ENCODE peak calls at places on chromosome 22, in seven cellular contexts. W, N, A, J, K, P and X are unnamed samples.

GRCh38 chr22:21865041-21865440 is 2.4 kb downstream of the MAPK1 start:
- DNase-seq in W (no peak), N (peak), A (peak), J (peak), K (no peak), P (no peak), X (peak)

GRCh38 chr22:46355369-46355995 is 20.0 kb downstream of the TRMU start:
- DNase-seq in W (peak), N (peak), A (peak), J (no peak), K (peak), P (peak), X (no peak)

GRCh38 chr22:50247748-50248147 is 2.9 kb upstream of the TUBGCP6 start:
- DNase-seq in W (peak), N (no peak), A (no peak), J (no peak), K (peak), P (peak), X (no peak)

GRCh38 chr22:28977050-28977449 is 84.6 kb downstream of the C22orf31 start:
- DNase-seq in W (no peak), N (no peak), A (no peak), J (no peak), K (no peak), P (no peak), X (no peak)

GRCh38 chr22:19704355-19705015 is 9.8 kb upstream of the SEPTIN5 start:
- DNase-seq in W (no peak), N (no peak), A (no peak), J (no peak), K (no peak), P (no peak), X (no peak)

GRCh38 chr22:25987948-25988347 is 181.3 kb upstream of the SEZ6L start:
- DNase-seq in W (peak), N (peak), A (no peak), J (no peak), K (peak), P (no peak), X (no peak)

GRCh38 chr22:41535244-41535643 is 9.0 kb downstream of the POLR3H start:
- DNase-seq in W (no peak), N (no peak), A (no peak), J (no peak), K (no peak), P (no peak), X (no peak)

GRCh38 chr22:24434472-24435322 is 7.3 kb downstream of the ADORA2A start:
- DNase-seq in W (peak), N (peak), A (no peak), J (no peak), K (peak), P (peak), X (no peak)

GRCh38 chr22:46622081-46622521 is 1.9 kb downstream of the GRAMD4 start:
- DNase-seq in W (no peak), N (peak), A (no peak), J (no peak), K (no peak), P (no peak), X (no peak)

GRCh38 chr22:30802202-30803166 is 107.8 kb downstream of the OSBP2 start:
- DNase-seq in W (no peak), N (peak), A (peak), J (peak), K (peak), P (peak), X (peak)

GRCh38 chr22:38705235-38706100 is at the start of gene GTPBP1:
- DNase-seq in W (peak), N (peak), A (peak), J (peak), K (peak), P (peak), X (peak)
- TF ChIP-seq CTCF in W (no peak), N (no peak), A (no peak), J (peak), K (no peak), P (peak), X (no peak)

DNA sequence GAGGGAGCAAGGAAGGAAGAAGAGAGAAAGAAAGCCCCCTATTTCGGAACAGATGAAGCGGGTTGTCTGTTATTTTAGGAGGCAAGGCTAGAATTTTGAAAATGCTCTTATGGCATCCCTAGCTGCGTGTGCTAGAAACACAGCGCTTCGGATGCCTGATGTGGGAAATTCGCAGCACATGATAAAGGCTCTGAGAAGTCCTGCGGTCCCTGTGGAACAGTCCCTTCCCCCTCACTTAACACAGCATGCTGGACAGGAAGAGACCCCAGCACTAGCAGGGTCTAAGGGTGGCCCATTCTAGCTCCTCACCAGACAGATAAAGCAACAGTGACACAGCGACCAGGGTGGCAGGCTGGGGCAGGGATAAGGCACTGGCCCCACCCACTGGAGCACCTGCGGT is 75.8 kb downstream of the SCUBE1 start:
- DNase-seq in W (no peak), N (no peak), A (no peak), J (no peak), K (no peak), P (no peak), X (no peak)
- TF ChIP-seq CTCF in W (no peak), N (no peak), A (no peak), J (no peak), K (no peak), P (no peak), X (no peak)

GRCh38 chr22:40436460-40437431 is 66.4 kb downstream of the SGSM3 start:
- DNase-seq in W (peak), N (peak), A (peak), J (peak), K (peak), P (no peak), X (peak)
- TF ChIP-seq CTCF in W (peak), N (no peak), A (peak), J (peak), K (peak), P (no peak), X (peak)

GRCh38 chr22:43481528-43482309 is 69.9 kb downstream of the MPPED1 start:
- DNase-seq in W (peak), N (peak), A (no peak), J (no peak), K (no peak), P (no peak), X (no peak)
- TF ChIP-seq CTCF in W (peak), N (peak), A (no peak), J (no peak), K (no peak), P (no peak), X (no peak)

DNA sequence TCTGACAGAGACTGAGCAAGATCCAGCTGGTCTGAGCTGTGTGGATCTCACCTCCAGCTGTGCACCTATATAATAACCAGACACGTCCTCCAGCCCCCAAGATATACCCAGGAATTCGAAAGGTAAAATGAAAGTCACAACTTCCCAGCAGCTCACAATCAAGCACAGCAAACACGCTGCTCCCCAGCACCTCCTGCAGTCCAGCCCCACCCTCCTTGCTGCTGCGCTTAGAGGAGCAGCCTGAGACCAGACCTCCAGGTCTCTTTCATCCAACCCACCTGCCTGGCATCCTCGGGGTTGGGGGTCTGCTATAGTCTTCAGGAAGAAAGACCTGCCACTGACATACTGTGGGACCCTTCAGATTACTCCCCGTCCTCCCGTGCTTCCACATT is 3.0 kb upstream of the APOL4 start:
- DNase-seq in W (no peak), N (no peak), A (no peak), J (no peak), K (no peak), P (no peak), X (no peak)
- TF ChIP-seq CTCF in W (no peak), N (no peak), A (no peak), J (no peak), K (no peak), P (no peak), X (no peak)